ENCODE peak calls at places on chromosomes 13 and 19, in four cellular contexts. P is uterus, R is fibroblast of pulmonary artery, A is PC-3. V is an unnamed sample.

GRCh38 chr19:2274937-2275535 is 6.9 kb downstream of the PEAK3 start:
- DNase-seq in P (no peak), R (peak), A (peak), V (peak)

GRCh38 chr13:46596501-46596900 is 43.5 kb downstream of the LRCH1 start:
- DNase-seq in P (no peak), R (no peak), A (no peak), V (no peak)

GRCh38 chr19:44643605-44644390 is at the start of gene PVR:
- DNase-seq in P (peak), R (peak), A (peak), V (peak)

GRCh38 chr13:73107970-73108369 is 49.2 kb downstream of the KLF5 start:
- DNase-seq in P (no peak), R (no peak), A (no peak), V (no peak)

GRCh38 chr19:39996218-39996810 is 546 bp upstream of the ZNF546 start:
- DNase-seq in P (no peak), R (peak), A (peak), V (peak)

GRCh38 chr19:39499082-39499642 is 415 bp downstream of the DLL3 start:
- DNase-seq in P (no peak), R (no peak), A (no peak), V (no peak)

GRCh38 chr19:33507021-33507956 is 14.3 kb downstream of the PEPD start:
- DNase-seq in P (no peak), R (no peak), A (peak), V (no peak)

GRCh38 chr13:101346942-101347728 is 69.2 kb downstream of the NALCN start:
- DNase-seq in P (no peak), R (peak), A (no peak), V (no peak)

GRCh38 chr13:57632276-57633140 is 964 bp downstream of the PCDH17 start:
- DNase-seq in P (no peak), R (peak), A (no peak), V (no peak)

GRCh38 chr19:40278361-40279045 is 6.6 kb downstream of the AKT2 start:
- DNase-seq in P (peak), R (no peak), A (no peak), V (no peak)

GRCh38 chr19:31328238-31328637 is 21.0 kb downstream of the TSHZ3 start:
- DNase-seq in P (no peak), R (no peak), A (no peak), V (no peak)

GRCh38 chr19:13681509-13681908 is 82.8 kb upstream of the MRI1 start:
- DNase-seq in P (no peak), R (no peak), A (peak), V (no peak)

GRCh38 chr13:28503182-28503980 is 8.5 kb upstream of the FLT1 start:
- DNase-seq in P (no peak), R (no peak), A (no peak), V (peak)

GRCh38 chr19:33797821-33798633 is 1.4 kb downstream of the KCTD15 start:
- DNase-seq in P (peak), R (peak), A (no peak), V (no peak)

GRCh38 chr19:13597625-13598024 is 91.3 kb upstream of the CACNA1A start:
- DNase-seq in P (peak), R (peak), A (peak), V (peak)

GRCh38 chr19:2428027-2428690 is 773 bp upstream of the TIMM13 start:
- DNase-seq in P (no peak), R (no peak), A (no peak), V (peak)

GRCh38 chr19:40739871-40740703 is 10.2 kb downstream of the ACTMAP start:
- DNase-seq in P (no peak), R (no peak), A (no peak), V (no peak)

GRCh38 chr13:54637377-54637776 is 1608.8 kb downstream of the OLFM4 start:
- DNase-seq in P (no peak), R (peak), A (peak), V (peak)

GRCh38 chr13:74556002-74556551 is 421.9 kb upstream of the KLF12 start:
- DNase-seq in P (no peak), R (no peak), A (no peak), V (no peak)

GRCh38 chr19:49502866-49503581 is 6.8 kb downstream of the RPS11 start:
- DNase-seq in P (peak), R (peak), A (peak), V (peak)

GRCh38 chr13:42807866-42808265 is 26.5 kb downstream of the FAM216B start:
- DNase-seq in P (no peak), R (peak), A (peak), V (peak)

GRCh38 chr19:32307591-32307990 is 37.8 kb upstream of the ZNF507 start:
- DNase-seq in P (no peak), R (no peak), A (no peak), V (no peak)

GRCh38 chr13:33710924-33711323 is 107.0 kb upstream of the RFC3 start:
- DNase-seq in P (no peak), R (no peak), A (no peak), V (no peak)

GRCh38 chr19:29923653-29924052 is 18.4 kb upstream of the URI1 start:
- DNase-seq in P (no peak), R (no peak), A (no peak), V (no peak)

GRCh38 chr13:41099986-41100385 is 32.6 kb downstream of the KBTBD6 start:
- DNase-seq in P (no peak), R (no peak), A (no peak), V (no peak)

GRCh38 chr19:13797870-13798269 is 2.6 kb downstream of the ZSWIM4 start:
- DNase-seq in P (peak), R (peak), A (peak), V (peak)

GRCh38 chr19:35400773-35401100 is 29.9 kb downstream of the GPR42 start:
- DNase-seq in P (no peak), R (no peak), A (no peak), V (no peak)

GRCh38 chr19:48539503-48540096 is 12.4 kb upstream of the SULT2B1 start:
- DNase-seq in P (no peak), R (peak), A (peak), V (peak)

GRCh38 chr13:32257649-32258048 is 57.5 kb downstream of the ZAR1L start:
- DNase-seq in P (no peak), R (no peak), A (no peak), V (no peak)

GRCh38 chr13:21852043-21852442 is 181.2 kb downstream of the FGF9 start:
- DNase-seq in P (no peak), R (no peak), A (no peak), V (peak)

GRCh38 chr13:80237646-80238045 is 103.3 kb downstream of the SPRY2 start:
- DNase-seq in P (no peak), R (peak), A (no peak), V (no peak)

GRCh38 chr13:69704311-69704710 is 403.3 kb upstream of the ATXN8OS start:
- DNase-seq in P (no peak), R (peak), A (no peak), V (peak)

GRCh38 chr19:33826521-33826920 is 29.9 kb downstream of the KCTD15 start:
- DNase-seq in P (no peak), R (no peak), A (no peak), V (no peak)

GRCh38 chr13:79395881-79396280 is 10.2 kb downstream of the RBM26 start:
- DNase-seq in P (no peak), R (no peak), A (no peak), V (no peak)

GRCh38 chr13:57624565-57625435 is 6.7 kb upstream of the PCDH17 start:
- DNase-seq in P (no peak), R (peak), A (peak), V (peak)

DNA sequence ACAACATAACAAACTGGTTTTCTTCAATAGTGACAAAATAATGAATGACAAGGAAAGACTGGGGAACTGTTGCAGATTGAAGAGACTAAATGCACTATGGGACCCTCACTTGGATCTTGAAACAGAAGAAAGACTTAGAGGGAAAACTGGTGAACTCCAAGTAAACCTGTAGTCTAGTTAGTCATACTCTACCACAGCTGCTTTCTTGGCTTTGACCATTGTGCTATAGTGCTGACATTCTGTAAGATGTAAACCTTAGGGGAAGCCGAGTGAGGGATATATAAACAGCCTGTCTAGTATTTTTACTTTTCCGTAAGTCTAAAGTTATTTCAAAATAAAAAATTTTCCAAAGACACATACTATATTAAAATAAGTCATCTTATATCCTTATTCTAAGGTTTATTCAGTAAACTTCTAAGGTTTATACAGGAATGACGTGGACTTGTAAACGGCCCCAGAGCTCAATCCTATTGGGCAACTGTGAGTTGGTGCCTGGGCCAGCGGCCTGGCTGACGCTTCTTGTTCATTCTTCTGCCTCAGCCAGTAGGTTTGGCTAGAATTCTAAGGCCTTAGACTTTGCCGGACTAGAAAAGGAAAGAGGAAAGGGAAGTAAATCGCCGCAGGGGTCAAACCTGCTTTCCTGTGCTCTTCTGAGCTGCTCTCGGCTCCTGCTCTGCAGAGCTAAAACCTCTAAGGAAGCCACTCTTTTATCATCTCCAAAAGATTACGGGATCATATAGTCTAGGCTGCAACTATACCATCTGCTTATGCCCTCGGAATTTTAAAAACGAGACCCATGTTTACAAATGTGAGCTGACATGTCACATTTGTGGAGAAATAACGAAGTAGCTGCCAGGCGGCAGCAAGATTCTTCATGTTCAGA is 33.7 kb upstream of the UBE2L5 start:
- DNase-seq in P (peak), R (peak), A (peak), V (peak)
- H3K4me3 ChIP-seq in P (peak), R (no peak), A (no peak), V (no peak)

GRCh38 chr13:49559006-49559405 is 26.4 kb downstream of the RCBTB1 start:
- DNase-seq in P (no peak), R (no peak), A (no peak), V (no peak)

GRCh38 chr13:49563513-49563912 is 21.8 kb downstream of the RCBTB1 start:
- DNase-seq in P (no peak), R (peak), A (no peak), V (peak)

GRCh38 chr13:49561064-49561410 is 24.3 kb downstream of the RCBTB1 start:
- DNase-seq in P (no peak), R (no peak), A (no peak), V (no peak)

DNA sequence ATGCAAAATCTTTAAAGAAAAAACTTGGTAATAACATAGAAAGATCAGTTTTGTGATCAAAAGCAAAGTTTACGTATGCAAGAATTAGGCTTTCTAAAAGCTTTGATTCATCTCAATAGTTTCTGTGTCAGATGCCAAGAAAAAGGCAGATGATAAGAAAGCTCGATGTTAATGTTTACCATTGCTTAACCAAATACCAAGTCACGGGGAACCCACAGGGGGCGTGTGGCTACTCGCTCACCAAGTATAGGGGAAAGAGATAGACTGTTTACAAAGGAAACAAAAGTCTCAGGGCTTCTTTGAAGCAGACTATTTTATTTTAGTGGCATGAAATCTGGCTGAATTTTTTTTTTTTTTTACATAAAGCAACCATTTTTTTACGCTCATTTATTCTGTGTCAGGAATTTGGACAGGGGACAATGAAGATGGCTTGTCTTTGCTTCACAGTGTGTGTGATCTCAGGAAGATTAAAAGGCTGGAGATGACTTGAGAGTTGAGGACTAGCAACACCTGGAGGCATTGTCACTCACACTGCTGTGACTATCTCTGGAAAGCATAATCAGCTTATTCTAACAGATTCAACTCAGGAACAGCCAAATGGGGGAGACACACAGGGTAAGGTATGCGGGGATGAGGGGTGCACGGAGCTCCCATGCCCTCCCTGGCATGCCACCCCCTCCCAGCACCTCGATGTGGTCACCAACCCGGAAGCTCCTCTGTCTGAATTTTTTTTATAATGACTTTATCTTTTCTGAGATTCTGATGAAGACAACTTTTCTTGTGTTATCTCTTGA is 24.9 kb downstream of the RCBTB1 start:
- DNase-seq in P (no peak), R (peak), A (peak), V (peak)
- TF ChIP-seq CTCF in P (no peak), R (peak), A (peak), V (peak)

GRCh38 chr19:409515-410242 is 732 bp upstream of the C2CD4C start:
- DNase-seq in P (no peak), R (no peak), A (no peak), V (no peak)
- H3K4me3 ChIP-seq in P (peak), R (no peak), A (peak), V (no peak)

GRCh38 chr19:17341386-17341785 is 4.0 kb downstream of the GTPBP3 start:
- DNase-seq in P (no peak), R (no peak), A (no peak), V (no peak)

GRCh38 chr19:17340302-17340870 is 3.0 kb downstream of the GTPBP3 start:
- DNase-seq in P (no peak), R (no peak), A (peak), V (no peak)

GRCh38 chr19:17341845-17342244 is 4.5 kb downstream of the GTPBP3 start:
- DNase-seq in P (no peak), R (no peak), A (no peak), V (no peak)

GRCh38 chr19:17339088-17339741 is 1.9 kb downstream of the GTPBP3 start:
- DNase-seq in P (no peak), R (no peak), A (no peak), V (no peak)

GRCh38 chr19:17340871-17341357 is 3.6 kb downstream of the GTPBP3 start:
- DNase-seq in P (no peak), R (no peak), A (no peak), V (no peak)
- TF ChIP-seq CTCF in P (no peak), R (no peak), A (no peak), V (no peak)

GRCh38 chr13:110195547-110196485 is 111.1 kb downstream of the COL4A1 start:
- DNase-seq in P (no peak), R (no peak), A (no peak), V (no peak)

GRCh38 chr13:110197041-110197440 is 109.9 kb downstream of the COL4A1 start:
- DNase-seq in P (no peak), R (peak), A (no peak), V (peak)

GRCh38 chr13:110197471-110197870 is 109.5 kb downstream of the COL4A1 start:
- DNase-seq in P (no peak), R (no peak), A (no peak), V (no peak)

GRCh38 chr13:110193491-110193890 is 113.5 kb downstream of the COL4A1 start:
- DNase-seq in P (no peak), R (no peak), A (no peak), V (no peak)

GRCh38 chr13:110194456-110194855 is 112.5 kb downstream of the COL4A1 start:
- DNase-seq in P (no peak), R (peak), A (no peak), V (no peak)
- H3K4me3 ChIP-seq in P (no peak), R (no peak), A (no peak), V (no peak)

DNA sequence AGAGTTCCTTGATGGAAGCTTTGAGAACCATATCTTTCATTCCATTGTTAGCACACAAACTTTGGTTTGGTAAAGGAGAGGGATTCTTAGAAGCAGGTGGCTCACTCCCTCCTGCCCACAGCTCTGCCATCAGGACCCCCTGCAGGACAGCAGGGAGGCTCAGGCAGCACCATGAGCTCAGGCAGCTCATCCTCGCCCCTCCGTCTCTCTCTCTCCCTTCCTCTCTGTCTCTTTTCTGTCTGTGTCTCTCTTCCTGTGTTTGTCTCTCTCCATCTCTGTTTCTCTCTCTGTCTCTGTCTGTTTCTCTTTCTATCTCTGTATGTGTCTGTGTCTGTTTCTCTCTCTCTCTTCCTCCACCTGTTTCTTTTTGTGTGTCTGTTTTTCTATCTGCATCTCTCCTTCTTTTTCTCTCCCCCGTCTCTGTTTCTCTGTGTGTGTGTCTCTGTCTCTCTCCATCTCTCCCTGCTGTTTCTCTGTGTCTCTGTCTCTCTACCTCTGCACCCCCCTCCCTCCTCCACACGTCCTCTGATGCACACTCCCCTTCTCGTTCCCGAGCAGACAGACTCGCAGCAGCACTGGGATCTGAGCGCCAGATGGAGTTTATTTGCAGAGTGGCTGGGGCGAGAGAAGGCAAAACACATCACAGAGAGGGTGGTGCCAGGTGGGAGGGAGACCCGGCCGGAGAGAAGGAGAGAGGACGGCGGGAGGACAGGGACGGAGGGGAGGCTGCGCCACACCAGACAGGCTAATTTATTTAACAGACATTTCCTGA is 8.7 kb downstream of the SBK2 start:
- DNase-seq in P (no peak), R (no peak), A (peak), V (no peak)
- TF ChIP-seq CTCF in P (no peak), R (no peak), A (no peak), V (no peak)

DNA sequence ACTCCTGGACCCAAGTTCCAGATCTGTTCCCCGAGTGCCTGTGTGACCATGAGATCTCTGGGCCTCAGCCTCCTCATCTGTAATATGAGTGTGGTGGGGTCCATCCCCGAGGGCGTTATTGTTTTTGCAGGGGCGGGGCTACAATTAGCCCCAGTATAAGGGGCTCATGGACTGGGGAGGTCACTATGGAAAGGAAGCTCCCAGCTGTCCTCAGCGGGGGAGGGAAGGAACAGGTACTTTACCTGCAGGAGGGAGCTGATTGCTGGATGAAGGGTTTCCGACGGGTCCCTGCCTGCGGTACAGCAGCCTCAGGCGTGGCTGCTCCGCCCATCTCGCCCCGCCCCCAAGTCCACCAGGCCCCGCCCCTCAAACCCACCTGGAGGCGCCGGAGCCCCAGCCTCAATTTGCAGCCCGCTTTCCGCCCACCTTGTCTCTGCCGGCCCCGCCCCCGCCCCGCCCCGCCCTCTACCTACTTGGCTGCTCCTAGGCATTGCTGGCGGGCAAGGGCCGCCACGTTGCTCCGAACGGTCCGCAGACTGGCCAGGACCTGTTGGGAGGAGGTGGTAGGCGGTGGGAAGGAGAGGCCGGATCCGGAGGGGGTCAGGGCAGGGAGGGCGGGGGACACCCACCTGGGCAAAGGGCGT is 5.5 kb downstream of the PDE4C start:
- DNase-seq in P (no peak), R (no peak), A (no peak), V (no peak)
- H3K4me3 ChIP-seq in P (no peak), R (no peak), A (no peak), V (no peak)

DNA sequence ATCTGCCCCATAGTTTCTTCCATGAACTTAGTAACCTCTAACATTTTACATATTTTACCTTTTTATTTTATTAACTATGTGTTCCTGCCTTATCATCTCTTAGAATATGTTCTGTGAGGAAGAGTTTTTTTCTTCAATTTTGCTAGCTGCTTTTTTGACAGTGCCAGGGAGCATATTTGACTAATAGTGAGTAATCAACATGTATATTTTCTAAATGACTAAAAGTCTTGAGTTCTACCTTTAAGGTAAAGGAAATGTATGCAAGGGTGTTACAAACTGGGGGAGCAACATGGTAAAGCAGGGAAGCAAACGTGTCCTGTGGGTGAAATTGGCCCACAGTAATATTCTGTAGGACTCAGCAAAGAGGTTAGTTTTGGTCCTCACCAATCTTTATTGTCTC is 165.5 kb downstream of the NBEA start:
- DNase-seq in P (no peak), R (no peak), A (peak), V (peak)
- TF ChIP-seq CTCF in P (no peak), R (no peak), A (no peak), V (no peak)

GRCh38 chr13:102443234-102443633 is 41.4 kb upstream of the FGF14 start:
- DNase-seq in P (no peak), R (no peak), A (no peak), V (peak)

GRCh38 chr13:102441085-102441484 is 39.2 kb upstream of the FGF14 start:
- DNase-seq in P (no peak), R (no peak), A (no peak), V (no peak)

GRCh38 chr13:102440259-102440936 is 38.5 kb upstream of the FGF14 start:
- DNase-seq in P (no peak), R (no peak), A (no peak), V (peak)
- H3K4me3 ChIP-seq in P (no peak), R (no peak), A (no peak), V (no peak)